ENCODE peak calls at places on chromosomes 3 and 15, in ten cellular contexts. Y, A, E, L, J, Q, H, V, Z and X are unnamed samples.

GRCh38 chr15:74203914-74204431 is 1.4 kb upstream of the STRA6 start:
- DNase-seq in Y (no peak), A (peak; percentile 87), E (no peak), L (no peak), J (peak; percentile 93), Q (no peak), H (peak; percentile 80), V (no peak), Z (peak; percentile 69), X (peak; percentile 82)

GRCh38 chr3:110881069-110881468 is 190.5 kb upstream of the NECTIN3 start:
- DNase-seq in Y (no peak), A (peak; percentile 64), E (no peak), L (no peak), J (peak; percentile 72), Q (peak; percentile 4), H (peak; percentile 54), V (peak; percentile 53), Z (peak; percentile 46), X (peak; percentile 68)

GRCh38 chr3:57688291-57688690 is 4.6 kb downstream of the DENND6A start:
- DNase-seq in Y (no peak), A (no peak), E (no peak), L (no peak), J (no peak), Q (no peak), H (no peak), V (no peak), Z (no peak), X (no peak)

GRCh38 chr3:55331524-55331923 is 155.6 kb downstream of the WNT5A start:
- DNase-seq in Y (no peak), A (no peak), E (no peak), L (no peak), J (no peak), Q (no peak), H (no peak), V (no peak), Z (no peak), X (no peak)

GRCh38 chr3:131282379-131282778 is 99.2 kb upstream of the NUDT16 start:
- DNase-seq in Y (no peak), A (no peak), E (no peak), L (no peak), J (no peak), Q (no peak), H (no peak), V (no peak), Z (no peak), X (no peak)

GRCh38 chr3:127182848-127183714 is 9.8 kb upstream of the PRR23E start:
- DNase-seq in Y (no peak), A (no peak), E (no peak), L (no peak), J (no peak), Q (peak; percentile 86), H (no peak), V (no peak), Z (peak; percentile 39), X (no peak)

GRCh38 chr3:1019157-1019556 is 73.7 kb upstream of the CNTN6 start:
- DNase-seq in Y (no peak), A (no peak), E (no peak), L (no peak), J (no peak), Q (no peak), H (no peak), V (no peak), Z (no peak), X (no peak)

GRCh38 chr3:50623840-50624474 is 7.0 kb downstream of the MAPKAPK3 start:
- DNase-seq in Y (no peak), A (peak; percentile 27), E (no peak), L (no peak), J (no peak), Q (no peak), H (peak; percentile 56), V (no peak), Z (no peak), X (no peak)

GRCh38 chr3:110895054-110895453 is 176.6 kb upstream of the NECTIN3 start:
- DNase-seq in Y (no peak), A (no peak), E (no peak), L (no peak), J (no peak), Q (no peak), H (no peak), V (no peak), Z (no peak), X (no peak)

GRCh38 chr3:119944091-119944490 is 150.2 kb downstream of the GSK3B start:
- DNase-seq in Y (no peak), A (no peak), E (no peak), L (no peak), J (no peak), Q (no peak), H (no peak), V (no peak), Z (no peak), X (no peak)

GRCh38 chr3:56754753-56755365 is 46.9 kb downstream of the ARHGEF3 start:
- DNase-seq in Y (peak; percentile 41), A (no peak), E (no peak), L (peak; percentile 34), J (no peak), Q (no peak), H (no peak), V (no peak), Z (no peak), X (no peak)

GRCh38 chr3:177249203-177249602 is 51.9 kb upstream of the TBL1XR1 start:
- DNase-seq in Y (no peak), A (no peak), E (no peak), L (no peak), J (no peak), Q (no peak), H (no peak), V (no peak), Z (no peak), X (no peak)

GRCh38 chr3:26799679-26800317 is 177.2 kb downstream of the LRRC3B start:
- DNase-seq in Y (no peak), A (no peak), E (no peak), L (no peak), J (no peak), Q (no peak), H (no peak), V (no peak), Z (peak; percentile 46), X (no peak)